ENCODE peak calls at places on chromosomes 7 and 10, in four cellular contexts. W is A549, Y is GM12878, K is GM23338. V is an unnamed sample.

GRCh38 chr10:11353229-11353896 is 258.1 kb downstream of the USP6NL start:
- DNase-seq in W (no peak), Y (no peak), K (no peak), V (no peak)

GRCh38 chr10:132100556-132101349 is 35.0 kb downstream of the JAKMIP3 start:
- DNase-seq in W (no peak), Y (no peak), K (no peak), V (no peak)

GRCh38 chr7:121547341-121548092 is 151.4 kb upstream of the FAM3C start:
- DNase-seq in W (peak; percentile 59), Y (no peak), K (peak; percentile 80), V (peak; percentile 6)

GRCh38 chr10:69641261-69641980 is 11.4 kb downstream of the FAM241B start:
- DNase-seq in W (no peak), Y (no peak), K (no peak), V (no peak)

GRCh38 chr7:130273081-130273699 is 6.5 kb downstream of the CPA2 start:
- DNase-seq in W (no peak), Y (no peak), K (peak; percentile 94), V (peak; percentile 24)

GRCh38 chr10:101716891-101717659 is 22.1 kb upstream of the FBXW4 start:
- DNase-seq in W (no peak), Y (no peak), K (no peak), V (no peak)

GRCh38 chr10:115539142-115539762 is 446.1 kb downstream of the ATRNL1 start:
- DNase-seq in W (no peak), Y (no peak), K (no peak), V (no peak)

GRCh38 chr10:79488303-79488702 is 24.0 kb upstream of the EIF5AL1 start:
- DNase-seq in W (peak; percentile 63), Y (no peak), K (no peak), V (no peak)

GRCh38 chr10:17643339-17643754 is 604 bp upstream of the STAM start:
- DNase-seq in W (peak; percentile 74), Y (no peak), K (peak; percentile 69), V (no peak)

GRCh38 chr7:51326646-51327286 is 10.2 kb upstream of the COBL start:
- DNase-seq in W (no peak), Y (no peak), K (peak; percentile 98), V (no peak)

GRCh38 chr7:77281780-77282478 is 82.3 kb upstream of the FGL2 start:
- DNase-seq in W (no peak), Y (no peak), K (no peak), V (no peak)

GRCh38 chr10:21978191-21978862 is 25.2 kb downstream of the DNAJC1 start:
- DNase-seq in W (no peak), Y (no peak), K (peak; percentile 41), V (no peak)

GRCh38 chr10:44703241-44704155 is 207.6 kb upstream of the TMEM72 start:
- DNase-seq in W (no peak), Y (no peak), K (no peak), V (no peak)

GRCh38 chr10:110613341-110613995 is 30.7 kb upstream of the RBM20 start:
- DNase-seq in W (no peak), Y (peak; percentile 57), K (peak; percentile 26), V (no peak)

DNA sequence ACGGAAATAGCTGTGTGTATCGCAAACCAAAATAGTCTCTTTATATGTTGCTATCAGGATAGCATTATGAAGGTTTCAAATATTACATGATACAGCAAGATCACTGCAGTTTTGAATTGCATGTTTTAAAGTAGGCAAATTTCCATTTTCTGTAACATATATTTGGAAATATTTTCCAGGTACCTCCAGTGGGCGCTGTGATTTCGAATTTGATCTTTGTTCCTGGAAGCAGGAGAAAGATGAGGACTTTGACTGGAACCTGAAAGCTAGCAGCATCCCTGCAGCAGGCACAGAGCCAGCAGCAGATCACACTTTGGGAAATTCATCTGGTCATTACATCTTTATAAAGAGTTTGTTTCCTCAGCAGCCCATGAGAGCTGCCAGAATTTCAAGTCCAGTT is 299.0 kb downstream of the MALRD1 start:
- DNase-seq in W (no peak), Y (no peak), K (peak; percentile 65), V (no peak)
- TF ChIP-seq CTCF in W (no peak), Y (no peak), K (peak; percentile 59), V (no peak)

GRCh38 chr10:107056160-107056559 is 108.3 kb downstream of the SORCS1 start:
- DNase-seq in W (no peak), Y (no peak), K (no peak), V (no peak)
- TF ChIP-seq REST in W (no peak), Y (no peak), K (no peak), V (no peak)

GRCh38 chr7:46752881-46753366 is 829.0 kb downstream of the TNS3 start:
- DNase-seq in W (peak; percentile 34), Y (no peak), K (no peak), V (no peak)
- H3K27ac ChIP-seq in W (peak overlapping the region; percentile 79), Y (no peak overlapping the region), K (no peak overlapping the region), V (no peak overlapping the region)

GRCh38 chr10:58206251-58206650 is 61.4 kb downstream of the IPMK start:
- DNase-seq in W (no peak), Y (no peak), K (no peak), V (no peak)

GRCh38 chr10:58212622-58213021 is 55.1 kb downstream of the IPMK start:
- DNase-seq in W (no peak), Y (no peak), K (no peak), V (no peak)

GRCh38 chr10:58209669-58210068 is 58.0 kb downstream of the IPMK start:
- DNase-seq in W (no peak), Y (no peak), K (no peak), V (no peak)

GRCh38 chr10:58210160-58210559 is 57.5 kb downstream of the IPMK start:
- DNase-seq in W (no peak), Y (no peak), K (no peak), V (no peak)
- TF ChIP-seq CTCF in W (no peak), Y (no peak), K (no peak), V (no peak)

DNA sequence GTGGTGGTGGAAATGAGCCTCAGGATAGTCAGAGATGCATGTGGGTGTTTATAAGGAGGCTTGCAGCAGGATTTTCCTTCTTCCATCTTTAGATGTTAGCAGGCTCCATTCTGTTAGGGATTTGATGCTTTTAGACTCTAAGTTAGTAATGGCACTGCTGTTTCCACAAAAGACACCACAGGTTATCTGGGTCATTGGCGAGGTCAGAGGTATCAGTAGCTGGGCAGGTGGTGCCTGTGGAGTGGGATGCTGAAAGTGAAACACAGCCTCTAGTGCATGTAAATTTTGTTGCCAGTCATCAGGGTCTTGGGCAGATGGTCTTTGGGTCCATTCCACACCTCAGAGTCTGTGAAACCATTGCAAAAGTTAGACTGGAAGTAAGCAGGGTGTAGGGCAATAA is 833 bp upstream of the PAX4 start:
- DNase-seq in W (no peak), Y (no peak), K (no peak), V (no peak)
- TF ChIP-seq REST in W (no peak), Y (no peak), K (no peak), V (no peak)

GRCh38 chr10:50619882-50620281 is 3.9 kb downstream of the SGMS1 start:
- DNase-seq in W (no peak), Y (no peak), K (peak; percentile 48), V (no peak)

GRCh38 chr10:50619171-50619570 is 4.6 kb downstream of the SGMS1 start:
- DNase-seq in W (no peak), Y (no peak), K (peak; percentile 45), V (no peak)

GRCh38 chr10:50621981-50622496 is 1.7 kb downstream of the SGMS1 start:
- DNase-seq in W (peak; percentile 76), Y (peak; percentile 83), K (peak; percentile 64), V (peak; percentile 66)

GRCh38 chr10:50622497-50623298 is 1.1 kb downstream of the SGMS1 start:
- DNase-seq in W (peak; percentile 46), Y (no peak), K (peak; percentile 42), V (peak; percentile 35)

GRCh38 chr10:50620899-50621298 is 2.9 kb downstream of the SGMS1 start:
- DNase-seq in W (no peak), Y (no peak), K (no peak), V (no peak)
- H3K27ac ChIP-seq in W (no peak overlapping the region), Y (no peak overlapping the region), K (no peak overlapping the region), V (no peak overlapping the region)

GRCh38 chr7:142301923-142302550 is 44.2 kb upstream of the PRSS58 start:
- DNase-seq in W (no peak), Y (no peak), K (peak; percentile 60), V (peak; percentile 46)

GRCh38 chr7:142298631-142299030 is 40.8 kb upstream of the PRSS58 start:
- DNase-seq in W (no peak), Y (no peak), K (no peak), V (no peak)

GRCh38 chr7:142299226-142299625 is 41.4 kb upstream of the PRSS58 start:
- DNase-seq in W (no peak), Y (no peak), K (no peak), V (no peak)

GRCh38 chr7:142301299-142301698 is 43.4 kb upstream of the PRSS58 start:
- DNase-seq in W (no peak), Y (no peak), K (no peak), V (peak; percentile 81)

DNA sequence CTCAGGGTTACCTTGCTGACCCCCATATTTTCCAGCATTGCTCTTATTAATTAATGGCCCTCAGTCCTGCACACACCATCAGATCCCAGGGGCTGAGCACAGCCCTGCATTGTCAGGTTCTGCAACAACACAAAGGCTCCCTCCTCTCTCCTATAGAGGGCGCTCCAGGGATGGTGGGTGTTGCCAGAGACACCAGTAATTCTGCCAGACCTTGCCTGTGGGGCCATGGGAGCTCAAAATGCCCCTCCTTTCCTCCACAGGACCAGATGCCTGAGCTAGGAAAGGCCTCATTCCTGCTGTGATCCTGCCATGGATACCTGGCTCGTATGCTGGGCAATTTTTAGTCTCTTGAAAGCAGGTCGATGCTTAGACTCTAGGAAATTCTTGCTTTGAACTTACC is 42.8 kb upstream of the PRSS58 start:
- DNase-seq in W (no peak), Y (no peak), K (peak; percentile 90), V (no peak)
- TF ChIP-seq CTCF in W (no peak), Y (peak; percentile 36), K (peak; percentile 87), V (peak; percentile 28)

GRCh38 chr10:100519321-100520051 is at the start of gene SEC31B:
- DNase-seq in W (no peak), Y (no peak), K (peak; percentile 76), V (no peak)
- TF ChIP-seq REST in W (no peak), Y (no peak), K (no peak), V (no peak)

DNA sequence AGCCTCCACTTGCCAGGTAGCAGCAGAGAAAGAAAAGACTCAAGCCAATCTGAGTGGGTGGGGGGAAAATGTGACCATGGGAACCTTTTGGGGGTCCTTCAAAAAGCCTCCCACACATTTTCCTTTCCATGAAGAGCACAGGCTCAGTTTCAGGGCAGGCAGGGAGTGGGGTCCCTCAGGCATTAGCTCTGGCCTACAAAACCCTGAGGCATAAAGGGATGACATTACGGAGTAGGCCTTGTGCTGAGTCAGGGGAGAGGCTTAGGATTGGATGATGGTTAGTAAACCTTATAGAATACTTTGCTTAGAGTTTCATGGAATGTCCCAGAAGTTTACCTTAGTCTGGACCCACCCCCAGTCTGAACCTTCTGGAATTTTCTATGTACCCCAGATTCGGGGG is 3.5 kb downstream of the DNAJC30 start:
- DNase-seq in W (no peak), Y (no peak), K (no peak), V (no peak)
- H3K27ac ChIP-seq in W (peak overlapping the region; percentile 6), Y (no peak overlapping the region), K (no peak overlapping the region), V (no peak overlapping the region)

DNA sequence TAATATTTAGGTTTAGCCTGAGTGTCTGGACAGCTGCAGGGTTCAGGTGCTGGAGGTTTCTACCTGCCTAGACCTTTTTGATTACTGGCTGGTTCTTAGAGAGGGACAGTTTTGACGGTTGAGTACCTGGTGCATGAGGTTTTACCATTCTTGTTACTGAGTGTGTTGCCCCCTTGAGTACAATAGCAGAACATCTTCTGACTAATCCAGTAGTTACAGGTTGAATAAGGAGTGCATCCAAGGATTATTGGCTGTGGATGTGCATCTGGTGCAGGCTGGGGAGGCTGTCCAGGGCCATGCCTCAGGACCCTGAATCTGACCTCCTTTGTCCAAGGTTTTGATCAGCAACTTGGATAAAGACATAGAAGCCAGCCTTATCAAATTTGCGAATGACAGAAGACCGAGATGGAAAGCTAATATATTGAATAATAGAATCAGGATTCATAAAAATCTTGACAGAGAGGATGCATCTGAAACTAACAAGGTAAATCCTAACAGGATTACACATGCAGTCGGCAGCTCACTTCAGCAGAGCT is 23.1 kb downstream of the PLPP4 start:
- DNase-seq in W (no peak), Y (no peak), K (peak; percentile 30), V (no peak)
- TF ChIP-seq CTCF in W (no peak), Y (no peak), K (peak; percentile 55), V (no peak)